ENCODE peak calls at places on chromosomes 3 and 15, in four cellular contexts. One of them, this sample, is unnamed. For H3K4me1, the result is how much of the 10 kb centered on the place peaks cover.

GRCh38 chr3:159762981-159763465 is 225.6 kb upstream of the IL12A start:
- DNase-seq in CD4-positive, CD25-positive, alpha-beta regulatory T cell: no peak
- DNase-seq in stomach: peak
- DNase-seq in HAP-1: peak
- DNase-seq in this sample: no peak

GRCh38 chr3:136195258-136196063 is 674 bp downstream of the MSL2 start:
- DNase-seq in CD4-positive, CD25-positive, alpha-beta regulatory T cell: peak
- DNase-seq in stomach: peak
- DNase-seq in HAP-1: peak
- DNase-seq in this sample: peak

GRCh38 chr3:194395767-194396527 is 3.1 kb downstream of the GP5 start:
- DNase-seq in CD4-positive, CD25-positive, alpha-beta regulatory T cell: no peak
- DNase-seq in stomach: no peak
- DNase-seq in HAP-1: no peak
- DNase-seq in this sample: peak

GRCh38 chr3:58531956-58532355 is 5.0 kb downstream of the ACOX2 start:
- DNase-seq in CD4-positive, CD25-positive, alpha-beta regulatory T cell: no peak
- DNase-seq in stomach: no peak
- DNase-seq in HAP-1: peak
- DNase-seq in this sample: no peak

GRCh38 chr3:68787227-68787626 is 145.1 kb downstream of the TAFA4 start:
- DNase-seq in CD4-positive, CD25-positive, alpha-beta regulatory T cell: no peak
- DNase-seq in stomach: no peak
- DNase-seq in HAP-1: no peak
- DNase-seq in this sample: no peak

GRCh38 chr3:151263126-151263525 is 15.2 kb downstream of the P2RY14 start:
- DNase-seq in CD4-positive, CD25-positive, alpha-beta regulatory T cell: no peak
- DNase-seq in stomach: no peak
- DNase-seq in HAP-1: no peak
- DNase-seq in this sample: no peak

GRCh38 chr3:76866729-76867461 is 173.0 kb upstream of the ROBO2 start:
- DNase-seq in CD4-positive, CD25-positive, alpha-beta regulatory T cell: no peak
- DNase-seq in stomach: no peak
- DNase-seq in HAP-1: no peak
- DNase-seq in this sample: no peak

GRCh38 chr3:178709047-178709446 is 172.8 kb downstream of the KCNMB2 start:
- DNase-seq in CD4-positive, CD25-positive, alpha-beta regulatory T cell: no peak
- DNase-seq in stomach: no peak
- DNase-seq in HAP-1: peak
- DNase-seq in this sample: no peak

GRCh38 chr3:123444023-123444422 is 4.9 kb downstream of the ADCY5 start:
- DNase-seq in CD4-positive, CD25-positive, alpha-beta regulatory T cell: no peak
- DNase-seq in stomach: no peak
- DNase-seq in HAP-1: no peak
- DNase-seq in this sample: no peak

GRCh38 chr15:47987908-47988532 is 132.8 kb upstream of the SLC24A5 start:
- DNase-seq in CD4-positive, CD25-positive, alpha-beta regulatory T cell: no peak
- DNase-seq in stomach: no peak
- DNase-seq in HAP-1: peak
- DNase-seq in this sample: peak

GRCh38 chr15:66939016-66939415 is 126.4 kb upstream of the SMAD3 start:
- DNase-seq in CD4-positive, CD25-positive, alpha-beta regulatory T cell: no peak
- DNase-seq in stomach: no peak
- DNase-seq in HAP-1: no peak
- DNase-seq in this sample: no peak

GRCh38 chr3:29822051-29822450 is 541.2 kb downstream of the RBMS3 start:
- DNase-seq in CD4-positive, CD25-positive, alpha-beta regulatory T cell: no peak
- DNase-seq in stomach: no peak
- DNase-seq in HAP-1: no peak
- DNase-seq in this sample: no peak
- H3K4me3 ChIP-seq in CD4-positive, CD25-positive, alpha-beta regulatory T cell: no peak
- H3K4me3 ChIP-seq in stomach: no peak
- H3K4me3 ChIP-seq in HAP-1: no peak
- H3K4me3 ChIP-seq in this sample: no peak

DNA sequence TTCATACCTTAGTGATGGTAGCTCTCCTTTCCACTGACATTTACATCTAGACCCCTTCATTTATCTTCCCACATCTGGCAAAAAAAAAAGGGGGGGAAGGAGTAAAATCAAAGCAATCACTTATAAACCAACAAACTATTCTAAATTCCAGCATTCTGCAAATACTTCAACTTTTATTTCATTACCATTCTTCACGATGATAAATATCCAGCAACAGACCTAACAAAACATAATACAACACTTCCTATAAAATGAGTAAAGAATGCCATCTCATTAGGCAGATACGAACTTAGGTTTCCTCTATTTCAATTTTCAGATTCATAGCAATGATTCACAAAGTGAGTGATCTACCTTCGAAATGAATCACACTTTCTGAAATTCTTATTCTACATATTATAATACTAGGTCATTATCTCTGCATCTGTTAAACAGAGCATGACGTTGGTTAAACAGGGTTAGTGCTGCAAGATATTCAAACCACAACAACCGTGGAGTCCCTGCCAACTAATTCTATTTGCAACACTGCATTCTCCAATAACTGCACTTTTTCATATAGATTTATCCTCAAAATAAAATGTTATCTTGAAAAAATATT is at the start of gene LRRFIP2:
- DNase-seq in CD4-positive, CD25-positive, alpha-beta regulatory T cell: peak
- DNase-seq in stomach: no peak
- DNase-seq in HAP-1: no peak
- DNase-seq in this sample: peak
- H3K4me1 ChIP-seq in CD4-positive, CD25-positive, alpha-beta regulatory T cell: under half
- H3K4me1 ChIP-seq in stomach: half or more
- H3K4me1 ChIP-seq in HAP-1: under half
- H3K4me1 ChIP-seq in this sample: under half

GRCh38 chr3:30614373-30614772 is 8.0 kb downstream of the TGFBR2 start:
- DNase-seq in CD4-positive, CD25-positive, alpha-beta regulatory T cell: no peak
- DNase-seq in stomach: no peak
- DNase-seq in HAP-1: no peak
- DNase-seq in this sample: no peak
- H3K4me3 ChIP-seq in CD4-positive, CD25-positive, alpha-beta regulatory T cell: peak
- H3K4me3 ChIP-seq in stomach: no peak
- H3K4me3 ChIP-seq in HAP-1: no peak
- H3K4me3 ChIP-seq in this sample: no peak

GRCh38 chr15:68631621-68632051 is 52.8 kb downstream of the CORO2B start:
- DNase-seq in CD4-positive, CD25-positive, alpha-beta regulatory T cell: no peak
- DNase-seq in stomach: no peak
- DNase-seq in HAP-1: no peak
- DNase-seq in this sample: no peak
- H3K4me1 ChIP-seq in CD4-positive, CD25-positive, alpha-beta regulatory T cell: under half
- H3K4me1 ChIP-seq in stomach: under half
- H3K4me1 ChIP-seq in HAP-1: under half
- H3K4me1 ChIP-seq in this sample: under half

GRCh38 chr15:55744026-55744655 is 1.2 kb upstream of the PRTG start:
- DNase-seq in CD4-positive, CD25-positive, alpha-beta regulatory T cell: no peak
- DNase-seq in stomach: no peak
- DNase-seq in HAP-1: no peak
- DNase-seq in this sample: no peak
- H3K4me3 ChIP-seq in CD4-positive, CD25-positive, alpha-beta regulatory T cell: no peak
- H3K4me3 ChIP-seq in stomach: no peak
- H3K4me3 ChIP-seq in HAP-1: no peak
- H3K4me3 ChIP-seq in this sample: no peak

GRCh38 chr3:50165388-50166308 is 10.5 kb downstream of the SEMA3F start:
- DNase-seq in CD4-positive, CD25-positive, alpha-beta regulatory T cell: no peak
- DNase-seq in stomach: peak
- DNase-seq in HAP-1: no peak
- DNase-seq in this sample: no peak
- H3K4me1 ChIP-seq in CD4-positive, CD25-positive, alpha-beta regulatory T cell: under half
- H3K4me1 ChIP-seq in stomach: half or more
- H3K4me1 ChIP-seq in HAP-1: under half
- H3K4me1 ChIP-seq in this sample: under half

GRCh38 chr15:101201411-101202174 is 50.3 kb downstream of the CHSY1 start:
- DNase-seq in CD4-positive, CD25-positive, alpha-beta regulatory T cell: no peak
- DNase-seq in stomach: peak
- DNase-seq in HAP-1: no peak
- DNase-seq in this sample: no peak
- H3K4me3 ChIP-seq in CD4-positive, CD25-positive, alpha-beta regulatory T cell: no peak
- H3K4me3 ChIP-seq in stomach: no peak
- H3K4me3 ChIP-seq in HAP-1: no peak
- H3K4me3 ChIP-seq in this sample: no peak

GRCh38 chr15:38666865-38667264 is 102.3 kb upstream of the RASGRP1 start:
- DNase-seq in CD4-positive, CD25-positive, alpha-beta regulatory T cell: no peak
- DNase-seq in stomach: no peak
- DNase-seq in HAP-1: no peak
- DNase-seq in this sample: no peak
- H3K4me1 ChIP-seq in CD4-positive, CD25-positive, alpha-beta regulatory T cell: half or more
- H3K4me1 ChIP-seq in stomach: under half
- H3K4me1 ChIP-seq in HAP-1: under half
- H3K4me1 ChIP-seq in this sample: half or more

This sample was measured in CD4-positive, alpha-beta memory T cell.